ENCODE peak calls at places on chromosome 18, in five cellular contexts. One of them, this sample, is unnamed.

GRCh38 chr18:77140439-77141109 is 8.0 kb upstream of the MBP start:
- DNase-seq in bronchial epithelial cell: no peak
- DNase-seq in astrocyte of the spinal cord: no peak
- DNase-seq in breast epithelium: no peak
- DNase-seq in uterus: no peak
- DNase-seq in this sample: no peak

GRCh38 chr18:55100817-55101457 is 141.7 kb upstream of the CCDC68 start:
- DNase-seq in uterus: no peak
- DNase-seq in bronchial epithelial cell: peak; percentile 91
- DNase-seq in breast epithelium: no peak
- DNase-seq in astrocyte of the spinal cord: peak; percentile 56
- DNase-seq in this sample: peak; percentile 6

GRCh38 chr18:60880184-60880583 is 453.0 kb upstream of the CDH20 start:
- DNase-seq in bronchial epithelial cell: no peak
- DNase-seq in uterus: no peak
- DNase-seq in astrocyte of the spinal cord: no peak
- DNase-seq in breast epithelium: no peak
- DNase-seq in this sample: no peak

GRCh38 chr18:75223687-75224347 is 13.2 kb downstream of the TSHZ1 start:
- DNase-seq in bronchial epithelial cell: no peak
- DNase-seq in breast epithelium: no peak
- DNase-seq in astrocyte of the spinal cord: peak; percentile 67
- DNase-seq in uterus: no peak
- DNase-seq in this sample: no peak

GRCh38 chr18:31497711-31498449 is at the start of gene DSG2:
- DNase-seq in bronchial epithelial cell: peak; percentile 53
- DNase-seq in uterus: peak; percentile 37
- DNase-seq in breast epithelium: peak; percentile 84
- DNase-seq in astrocyte of the spinal cord: peak; percentile 28
- DNase-seq in this sample: no peak

GRCh38 chr18:49788327-49788908 is 24.9 kb downstream of the ACAA2 start:
- DNase-seq in breast epithelium: no peak
- DNase-seq in bronchial epithelial cell: peak; percentile 45
- DNase-seq in astrocyte of the spinal cord: peak; percentile 36
- DNase-seq in uterus: no peak
- DNase-seq in this sample: no peak

GRCh38 chr18:50429207-50429948 is 54.5 kb downstream of the SKA1 start:
- DNase-seq in uterus: no peak
- DNase-seq in bronchial epithelial cell: peak; percentile 44
- DNase-seq in breast epithelium: no peak
- DNase-seq in astrocyte of the spinal cord: peak; percentile 32
- DNase-seq in this sample: peak; percentile 63

GRCh38 chr18:64219511-64219910 is 70.6 kb upstream of the LINC00305 start:
- DNase-seq in bronchial epithelial cell: no peak
- DNase-seq in breast epithelium: no peak
- DNase-seq in astrocyte of the spinal cord: no peak
- DNase-seq in uterus: no peak
- DNase-seq in this sample: no peak

GRCh38 chr18:70037453-70038061 is 89.9 kb upstream of the CD226 start:
- DNase-seq in breast epithelium: no peak
- DNase-seq in bronchial epithelial cell: peak; percentile 16
- DNase-seq in astrocyte of the spinal cord: no peak
- DNase-seq in uterus: no peak
- DNase-seq in this sample: no peak

DNA sequence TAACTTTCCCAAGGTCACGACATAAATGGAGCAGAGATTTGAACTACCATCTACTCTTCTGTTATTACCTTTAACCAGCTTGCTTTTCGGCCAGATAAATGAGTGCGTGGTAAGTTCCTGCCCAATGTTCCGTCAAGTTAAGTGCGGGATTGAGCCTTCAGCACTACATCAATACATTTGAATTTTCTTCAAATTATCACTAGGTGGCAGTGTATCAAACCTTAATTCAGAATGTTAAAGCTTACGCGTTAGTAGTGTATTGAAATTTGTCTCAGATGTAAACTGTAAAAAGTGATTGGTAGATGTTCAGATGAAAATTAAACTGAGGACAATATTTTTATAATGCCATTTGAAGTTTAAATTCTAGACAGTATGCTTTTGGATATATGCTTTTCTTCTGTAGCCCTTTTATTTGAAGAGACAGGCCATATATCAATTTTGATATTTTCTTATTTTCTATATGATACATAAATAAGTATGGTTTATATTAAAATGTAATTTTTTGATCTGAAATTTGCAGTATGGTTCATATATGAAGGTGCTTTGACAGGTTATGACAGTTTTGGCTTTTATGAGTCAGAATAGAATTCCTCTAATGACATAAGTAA is 681.3 kb downstream of the ADCYAP1 start:
- DNase-seq in astrocyte of the spinal cord: peak; percentile 49
- DNase-seq in breast epithelium: no peak
- DNase-seq in bronchial epithelial cell: peak; percentile 52
- DNase-seq in uterus: no peak
- DNase-seq in this sample: peak; percentile 58
- TF ChIP-seq CTCF in astrocyte of the spinal cord: peak; percentile 33
- TF ChIP-seq CTCF in breast epithelium: no peak
- TF ChIP-seq CTCF in bronchial epithelial cell: peak; percentile 45
- TF ChIP-seq CTCF in uterus: peak; percentile 45
- TF ChIP-seq CTCF in this sample: peak; percentile 47

DNA sequence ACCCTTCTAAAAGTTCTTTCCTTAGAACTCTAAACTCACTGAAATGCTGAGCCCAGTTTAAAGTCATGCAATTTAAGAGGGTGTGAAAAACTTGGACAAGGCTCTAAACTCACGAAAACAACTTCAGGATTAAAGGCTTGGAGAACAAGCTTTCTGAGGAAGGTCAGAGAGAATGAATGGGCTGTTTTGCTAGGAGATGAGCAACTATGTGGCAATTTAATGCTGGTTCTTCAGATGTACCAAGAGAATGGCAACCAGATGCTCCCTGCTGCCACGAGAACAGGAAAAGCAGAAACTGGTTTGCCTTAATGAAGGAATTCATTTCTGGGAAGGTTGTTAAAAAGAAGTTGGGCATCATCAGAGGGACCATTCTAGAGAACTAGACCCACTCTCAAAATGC is 77.8 kb upstream of the PMAIP1 start:
- DNase-seq in astrocyte of the spinal cord: peak; percentile 15
- DNase-seq in bronchial epithelial cell: no peak
- DNase-seq in breast epithelium: no peak
- DNase-seq in uterus: no peak
- DNase-seq in this sample: peak; percentile 41
- H3K4me3 ChIP-seq in astrocyte of the spinal cord: no peak overlapping the region
- H3K4me3 ChIP-seq in bronchial epithelial cell: no peak overlapping the region
- H3K4me3 ChIP-seq in breast epithelium: no peak overlapping the region
- H3K4me3 ChIP-seq in uterus: no peak overlapping the region
- H3K4me3 ChIP-seq in this sample: no peak overlapping the region

GRCh38 chr18:8324343-8325065 is 284.7 kb upstream of the RAB12 start:
- DNase-seq in bronchial epithelial cell: no peak
- DNase-seq in astrocyte of the spinal cord: no peak
- DNase-seq in uterus: no peak
- DNase-seq in breast epithelium: no peak
- DNase-seq in this sample: no peak
- TF ChIP-seq CTCF in bronchial epithelial cell: no peak
- TF ChIP-seq CTCF in astrocyte of the spinal cord: peak; percentile 16
- TF ChIP-seq CTCF in uterus: no peak
- TF ChIP-seq CTCF in breast epithelium: no peak
- TF ChIP-seq CTCF in this sample: peak; percentile 4

DNA sequence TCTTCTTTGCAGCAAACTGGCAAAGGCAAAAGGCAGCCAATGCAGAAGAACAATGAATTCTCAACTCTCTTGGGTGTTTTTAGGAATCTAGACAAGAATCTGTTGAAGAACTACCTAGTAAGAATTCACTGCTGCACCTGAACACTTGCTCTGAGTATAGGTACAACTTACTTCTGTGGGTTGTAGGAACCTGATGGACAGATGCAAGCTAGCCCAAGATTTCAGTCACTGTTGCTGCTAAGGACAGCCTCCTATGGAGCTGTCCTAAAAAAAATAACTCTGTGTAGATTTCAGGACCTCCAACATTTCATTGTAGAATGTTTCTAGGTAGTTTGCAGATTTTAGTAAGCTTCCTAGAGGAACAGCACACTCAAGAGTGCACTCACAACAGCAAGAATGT is 363.5 kb downstream of the CBLN2 start:
- DNase-seq in astrocyte of the spinal cord: no peak
- DNase-seq in bronchial epithelial cell: no peak
- DNase-seq in breast epithelium: no peak
- DNase-seq in uterus: no peak
- DNase-seq in this sample: no peak
- H3K4me3 ChIP-seq in astrocyte of the spinal cord: no peak overlapping the region
- H3K4me3 ChIP-seq in bronchial epithelial cell: no peak overlapping the region
- H3K4me3 ChIP-seq in breast epithelium: no peak overlapping the region
- H3K4me3 ChIP-seq in uterus: no peak overlapping the region
- H3K4me3 ChIP-seq in this sample: no peak overlapping the region

GRCh38 chr18:58542426-58543159 is 86.3 kb downstream of the ALPK2 start:
- DNase-seq in breast epithelium: no peak
- DNase-seq in astrocyte of the spinal cord: no peak
- DNase-seq in uterus: no peak
- DNase-seq in bronchial epithelial cell: peak; percentile 49
- DNase-seq in this sample: no peak
- TF ChIP-seq CTCF in breast epithelium: no peak
- TF ChIP-seq CTCF in astrocyte of the spinal cord: no peak
- TF ChIP-seq CTCF in uterus: no peak
- TF ChIP-seq CTCF in bronchial epithelial cell: no peak
- TF ChIP-seq CTCF in this sample: no peak

DNA sequence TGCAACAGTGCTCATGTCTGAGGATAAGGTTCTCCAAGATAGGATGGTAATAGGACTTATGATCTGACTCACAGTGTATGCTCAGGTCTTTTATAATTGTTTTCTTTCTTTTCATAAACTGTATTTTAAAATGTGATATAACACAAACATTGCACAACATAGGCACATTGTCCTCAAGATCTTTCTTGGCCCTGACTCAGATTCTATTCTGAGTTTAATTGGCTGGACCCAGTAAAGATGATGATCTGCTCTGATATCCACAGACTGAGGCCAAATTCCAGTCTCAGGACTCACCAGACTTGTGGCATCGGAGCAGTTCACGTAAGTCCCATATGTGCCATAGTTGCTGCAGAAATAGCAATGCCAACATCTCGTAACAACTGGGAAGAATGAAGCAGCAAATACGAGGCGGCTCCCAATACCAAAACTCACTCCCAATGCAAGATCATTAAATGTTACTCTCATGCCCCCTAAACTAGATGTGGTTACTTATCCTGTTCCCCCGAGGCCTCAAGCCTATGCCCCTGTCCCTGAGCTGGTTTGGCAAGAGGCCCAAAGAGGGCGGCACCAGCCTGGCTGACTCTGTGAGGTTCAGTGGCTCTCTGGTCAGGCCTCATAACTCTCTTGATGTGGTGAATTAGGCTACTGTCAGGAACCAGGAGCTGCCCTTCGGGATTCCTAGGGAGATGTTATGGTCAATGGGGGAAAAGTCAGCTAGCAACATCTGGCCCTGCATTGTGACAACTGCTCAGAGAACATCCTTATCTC is 448.8 kb upstream of the SLC14A2 start:
- DNase-seq in astrocyte of the spinal cord: peak; percentile 67
- DNase-seq in bronchial epithelial cell: peak; percentile 97
- DNase-seq in uterus: no peak
- DNase-seq in breast epithelium: no peak
- DNase-seq in this sample: peak; percentile 97
- H3K4me3 ChIP-seq in astrocyte of the spinal cord: no peak overlapping the region
- H3K4me3 ChIP-seq in bronchial epithelial cell: no peak overlapping the region
- H3K4me3 ChIP-seq in uterus: no peak overlapping the region
- H3K4me3 ChIP-seq in breast epithelium: no peak overlapping the region
- H3K4me3 ChIP-seq in this sample: no peak overlapping the region

GRCh38 chr18:35778850-35779634 is 193.4 kb upstream of the RMP24 start:
- DNase-seq in uterus: no peak
- DNase-seq in astrocyte of the spinal cord: no peak
- DNase-seq in breast epithelium: no peak
- DNase-seq in bronchial epithelial cell: no peak
- DNase-seq in this sample: no peak

GRCh38 chr18:35780937-35781336 is 191.5 kb upstream of the RMP24 start:
- DNase-seq in uterus: no peak
- DNase-seq in bronchial epithelial cell: no peak
- DNase-seq in astrocyte of the spinal cord: no peak
- DNase-seq in breast epithelium: no peak
- DNase-seq in this sample: no peak

GRCh38 chr18:35776481-35776880 is 194.9 kb downstream of the GALNT1 start:
- DNase-seq in uterus: no peak
- DNase-seq in breast epithelium: no peak
- DNase-seq in bronchial epithelial cell: peak; percentile 28
- DNase-seq in astrocyte of the spinal cord: no peak
- DNase-seq in this sample: no peak

GRCh38 chr18:35775887-35776286 is 194.3 kb downstream of the GALNT1 start:
- DNase-seq in breast epithelium: no peak
- DNase-seq in bronchial epithelial cell: peak; percentile 33
- DNase-seq in astrocyte of the spinal cord: peak; percentile 21
- DNase-seq in uterus: no peak
- DNase-seq in this sample: peak; percentile 15

DNA sequence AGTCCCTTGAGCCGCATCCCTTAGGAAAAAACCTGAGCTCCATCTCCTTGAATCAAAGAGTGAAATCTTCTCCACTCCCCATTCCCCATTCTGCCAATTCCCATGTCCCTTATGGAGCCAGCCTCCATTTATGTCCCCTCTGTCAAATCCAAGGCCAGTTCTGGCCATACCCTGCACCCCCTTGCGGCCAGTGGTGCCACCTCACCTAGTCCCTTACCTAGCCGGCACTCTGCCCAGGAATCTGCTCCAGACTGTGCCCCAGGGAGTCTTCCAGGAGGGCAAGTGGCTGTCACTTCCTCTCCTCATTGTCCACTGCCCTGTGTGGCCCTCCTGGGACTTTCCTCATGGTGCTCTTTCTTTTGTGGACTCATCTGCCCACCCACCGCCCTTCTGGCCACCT is 195.4 kb upstream of the RMP24 start:
- DNase-seq in breast epithelium: no peak
- DNase-seq in astrocyte of the spinal cord: no peak
- DNase-seq in bronchial epithelial cell: no peak
- DNase-seq in uterus: no peak
- DNase-seq in this sample: no peak
- TF ChIP-seq CTCF in breast epithelium: no peak
- TF ChIP-seq CTCF in astrocyte of the spinal cord: no peak
- TF ChIP-seq CTCF in bronchial epithelial cell: no peak
- TF ChIP-seq CTCF in uterus: no peak
- TF ChIP-seq CTCF in this sample: no peak

GRCh38 chr18:12038082-12038660 is 55.5 kb upstream of the ANKRD62 start:
- DNase-seq in astrocyte of the spinal cord: no peak
- DNase-seq in uterus: peak; percentile 39
- DNase-seq in bronchial epithelial cell: peak; percentile 44
- DNase-seq in breast epithelium: no peak
- DNase-seq in this sample: no peak
- H3K4me3 ChIP-seq in astrocyte of the spinal cord: no peak overlapping the region
- H3K4me3 ChIP-seq in uterus: peak overlapping the region; percentile 40
- H3K4me3 ChIP-seq in bronchial epithelial cell: peak overlapping the region; percentile 49
- H3K4me3 ChIP-seq in breast epithelium: peak overlapping the region; percentile 69
- H3K4me3 ChIP-seq in this sample: peak overlapping the region; percentile 65